ENCODE peak calls at places on chromosome 1, in four cellular contexts. H, T, X and N are unnamed samples. For H3K4me1 and H3K9me3, the result is how much of the 10 kb centered on the place peaks cover.

GRCh38 chr1:233386336-233386735 is 58.8 kb downstream of the MAP3K21 start:
- DNase-seq in H (no peak), T (no peak), X (no peak), N (no peak)

GRCh38 chr1:35481229-35481628 is 76.0 kb downstream of the KIAA0319L start:
- DNase-seq in H (no peak), T (no peak), X (no peak), N (no peak)

GRCh38 chr1:153441238-153441755 is 19.2 kb downstream of the S100A7 start:
- DNase-seq in H (no peak), T (no peak), X (no peak), N (no peak)

GRCh38 chr1:175555266-175555665 is 188.1 kb downstream of the TNR start:
- DNase-seq in H (no peak), T (no peak), X (no peak), N (no peak)

GRCh38 chr1:160354388-160354985 is 11.3 kb downstream of the NCSTN start:
- DNase-seq in H (no peak), T (no peak), X (no peak), N (no peak)

GRCh38 chr1:154556422-154556821 is 2.0 kb downstream of the UBE2Q1 start:
- DNase-seq in H (no peak), T (peak), X (no peak), N (no peak)

GRCh38 chr1:215393476-215393875 is 173.6 kb upstream of the KCTD3 start:
- DNase-seq in H (no peak), T (no peak), X (no peak), N (no peak)

GRCh38 chr1:150558328-150558727 is 9.1 kb downstream of the ADAMTSL4 start:
- DNase-seq in H (no peak), T (peak), X (no peak), N (no peak)

GRCh38 chr1:38198099-38198498 is 151.5 kb upstream of the POU3F1 start:
- DNase-seq in H (no peak), T (no peak), X (no peak), N (no peak)

GRCh38 chr1:193709607-193710006 is 523.2 kb upstream of the B3GALT2 start:
- DNase-seq in H (no peak), T (no peak), X (no peak), N (no peak)

GRCh38 chr1:11473635-11474034 is 5.3 kb upstream of the DISP3 start:
- DNase-seq in H (no peak), T (no peak), X (no peak), N (no peak)

GRCh38 chr1:25360596-25361581 is 22.8 kb downstream of the TMEM50A start:
- DNase-seq in H (no peak), T (no peak), X (peak), N (no peak)

GRCh38 chr1:25053576-25054075 is 123.5 kb upstream of the RUNX3 start:
- DNase-seq in H (no peak), T (no peak), X (peak), N (peak)

GRCh38 chr1:37307907-37308570 is 166.3 kb upstream of the ZC3H12A start:
- DNase-seq in H (no peak), T (no peak), X (peak), N (no peak)

GRCh38 chr1:2810281-2810680 is 8.8 kb upstream of the TTC34 start:
- DNase-seq in H (no peak), T (no peak), X (no peak), N (no peak)

GRCh38 chr1:177928194-177928593 is 41.7 kb downstream of the SEC16B start:
- DNase-seq in H (no peak), T (no peak), X (no peak), N (no peak)

GRCh38 chr1:28343405-28343804 is 14.6 kb downstream of the MED18 start:
- DNase-seq in H (no peak), T (no peak), X (no peak), N (no peak)

GRCh38 chr1:33392639-33393038 is 38.3 kb downstream of the PHC2 start:
- DNase-seq in H (no peak), T (no peak), X (no peak), N (no peak)

GRCh38 chr1:39129514-39129913 is 75.0 kb upstream of the MACF1 start:
- DNase-seq in H (no peak), T (no peak), X (no peak), N (no peak)

GRCh38 chr1:173134029-173134428 is 73.1 kb downstream of the TNFSF4 start:
- DNase-seq in H (no peak), T (no peak), X (no peak), N (no peak)

GRCh38 chr1:29683472-29683871 is 447.1 kb downstream of the PTPRU start:
- DNase-seq in H (no peak), T (no peak), X (no peak), N (no peak)

GRCh38 chr1:35047188-35047858 is 15.6 kb upstream of the ZMYM6 start:
- DNase-seq in H (no peak), T (no peak), X (no peak), N (no peak)

GRCh38 chr1:247452447-247453039 is 5.4 kb downstream of the OR2B11 start:
- DNase-seq in H (no peak), T (no peak), X (no peak), N (no peak)

GRCh38 chr1:99501871-99502270 is 144.0 kb upstream of the PALMD start:
- DNase-seq in H (no peak), T (no peak), X (no peak), N (no peak)

GRCh38 chr1:178961868-178962267 is 63.8 kb upstream of the FAM20B start:
- DNase-seq in H (no peak), T (no peak), X (no peak), N (no peak)

GRCh38 chr1:244383278-244383884 is 68.3 kb downstream of the ADSS2 start:
- DNase-seq in H (no peak), T (no peak), X (no peak), N (no peak)

GRCh38 chr1:232123775-232124659 is 497.4 kb downstream of the DISC1 start:
- DNase-seq in H (no peak), T (no peak), X (no peak), N (no peak)

GRCh38 chr1:86541859-86542258 is 5.0 kb upstream of the CLCA4 start:
- DNase-seq in H (no peak), T (no peak), X (no peak), N (no peak)

GRCh38 chr1:201457508-201457960 is 11.5 kb downstream of the PHLDA3 start:
- DNase-seq in H (no peak), T (no peak), X (no peak), N (no peak)

GRCh38 chr1:52420713-52421112 is 16.3 kb downstream of the PRPF38A start:
- DNase-seq in H (no peak), T (no peak), X (no peak), N (no peak)

GRCh38 chr1:211843018-211843417 is 12.5 kb upstream of the LPGAT1 start:
- DNase-seq in H (no peak), T (no peak), X (no peak), N (no peak)

GRCh38 chr1:159171688-159172501 is 480 bp downstream of the CADM3 start:
- DNase-seq in H (peak), T (peak), X (peak), N (no peak)

GRCh38 chr1:187244623-187245022 is 415.9 kb downstream of the PLA2G4A start:
- DNase-seq in H (no peak), T (no peak), X (no peak), N (no peak)

GRCh38 chr1:58883037-58883887 is 99.4 kb upstream of the JUN start:
- DNase-seq in H (peak), T (peak), X (peak), N (peak)
- H3K4me1 ChIP-seq in H (under half), T (under half), X (under half), N (half or more)

GRCh38 chr1:113207019-113207418 is 134.0 kb downstream of the LRIG2 start:
- DNase-seq in H (no peak), T (no peak), X (no peak), N (no peak)

GRCh38 chr1:113211467-113211866 is 138.5 kb downstream of the LRIG2 start:
- DNase-seq in H (no peak), T (no peak), X (no peak), N (no peak)

GRCh38 chr1:113210248-113210647 is 137.2 kb downstream of the LRIG2 start:
- DNase-seq in H (no peak), T (no peak), X (no peak), N (no peak)

GRCh38 chr1:113201560-113201959 is 128.6 kb downstream of the LRIG2 start:
- DNase-seq in H (no peak), T (no peak), X (no peak), N (no peak)

GRCh38 chr1:113205980-113206766 is 133.2 kb downstream of the LRIG2 start:
- DNase-seq in H (no peak), T (no peak), X (no peak), N (no peak)
- H3K27ac ChIP-seq in H (no peak), T (no peak), X (peak), N (peak)

DNA sequence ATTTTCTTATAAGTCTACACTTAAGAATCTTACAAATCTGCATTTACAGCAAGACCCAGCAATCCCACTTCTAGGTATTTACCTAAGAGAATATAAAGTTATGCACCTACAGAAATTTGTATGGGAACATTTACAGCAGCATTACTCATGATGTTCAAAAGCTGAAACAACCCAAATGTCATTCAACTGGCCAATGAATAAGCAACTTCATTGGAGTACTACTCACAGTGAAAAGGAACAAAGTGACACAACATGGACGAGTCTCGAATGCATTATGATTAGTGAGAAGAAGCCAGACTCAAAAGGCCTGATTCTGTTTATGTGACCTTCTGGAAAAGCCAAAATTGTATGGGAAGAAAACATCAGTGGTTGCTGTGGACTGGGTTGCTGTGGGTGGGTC is 116.9 kb downstream of the CAMTA1 start:
- DNase-seq in H (no peak), T (no peak), X (no peak), N (no peak)
- H3K9me3 ChIP-seq in H (under half), T (under half), X (under half), N (under half)

DNA sequence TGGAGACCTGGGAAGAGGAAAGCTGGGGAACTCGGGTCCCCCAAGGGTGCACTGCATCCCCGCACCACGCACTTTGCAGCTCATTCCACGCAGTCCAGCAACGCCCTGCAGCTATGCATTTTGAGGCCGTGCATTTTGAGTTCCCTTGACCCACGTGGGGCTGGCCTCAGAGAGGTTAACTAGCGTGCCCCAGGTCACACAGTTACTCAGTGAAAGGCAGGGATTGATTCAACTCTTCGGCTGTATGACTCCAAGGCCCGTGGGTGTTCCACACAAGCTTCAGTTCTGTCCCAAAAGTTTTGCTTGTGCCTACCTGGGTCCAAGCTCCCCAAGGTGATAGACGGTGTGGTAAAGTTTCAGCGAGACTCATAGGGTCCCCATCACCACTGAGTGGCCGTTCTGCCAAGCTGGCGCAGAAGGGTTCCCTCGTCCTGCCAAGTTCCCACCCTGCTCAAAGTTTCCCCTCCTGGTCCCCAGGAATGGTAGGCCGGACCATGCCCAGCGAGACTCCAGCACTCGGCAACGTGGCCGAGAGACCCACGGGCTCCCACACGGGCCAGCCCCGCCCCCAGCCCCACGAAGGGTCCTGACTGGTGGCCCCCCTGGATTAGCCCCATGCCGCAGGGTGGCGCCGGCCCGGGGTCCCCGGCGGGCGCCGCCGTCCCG is 611 bp downstream of the HSPG2 start:
- DNase-seq in H (peak), T (peak), X (peak), N (peak)
- H3K4me1 ChIP-seq in H (half or more), T (under half), X (under half), N (half or more)

DNA sequence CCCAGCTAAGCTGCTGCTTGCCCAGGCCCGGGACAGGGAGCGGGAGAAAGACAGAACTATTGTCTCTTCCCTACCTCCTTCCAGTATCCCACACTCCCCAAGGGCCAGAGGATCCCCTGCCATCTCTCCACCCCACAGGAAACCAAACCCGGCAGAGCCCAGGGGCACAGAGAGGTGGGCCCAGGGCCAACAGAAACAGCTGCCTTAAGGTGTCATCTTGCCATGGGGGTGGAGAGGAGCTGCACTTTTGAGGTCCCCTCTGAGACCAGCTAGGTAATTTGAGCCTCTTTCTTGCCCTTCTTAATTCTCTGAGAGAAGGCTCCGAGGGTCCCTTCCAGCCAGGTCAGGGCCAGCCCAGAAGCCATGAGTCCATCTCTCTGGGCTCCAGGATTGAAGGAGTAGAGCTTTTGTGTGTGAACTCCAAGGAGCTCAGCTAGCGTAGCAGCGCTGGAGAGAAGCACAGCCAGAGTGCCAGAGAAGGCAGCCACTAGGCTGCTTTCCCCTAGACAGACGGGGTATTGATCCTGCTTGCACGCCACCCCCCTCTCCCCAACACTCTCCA is 9.7 kb upstream of the GPR61 start:
- DNase-seq in H (no peak), T (no peak), X (no peak), N (no peak)
- H3K27ac ChIP-seq in H (peak), T (no peak), X (no peak), N (peak)

GRCh38 chr1:73783367-73783766 is 414.6 kb downstream of the LRRIQ3 start:
- DNase-seq in H (no peak), T (no peak), X (no peak), N (no peak)
- H3K9me3 ChIP-seq in H (under half), T (under half), X (under half), N (under half)

GRCh38 chr1:19704247-19705113 is 39.8 kb downstream of the HTR6 start:
- DNase-seq in H (peak), T (peak), X (peak), N (peak)
- H3K4me1 ChIP-seq in H (under half), T (under half), X (under half), N (under half)

GRCh38 chr1:114235956-114236355 is 82.3 kb upstream of the SYT6 start:
- DNase-seq in H (no peak), T (no peak), X (no peak), N (no peak)
- H3K27ac ChIP-seq in H (no peak), T (no peak), X (no peak), N (no peak)